ENCODE peak calls at places on chromosomes 1 and 21, in ten cellular contexts. U is neural crest cell, P is left lung, H is IMR-90, L is endothelial cell, Y is fibroblast of the aortic adventitia, S is fibroblast of mammary gland, K is astrocyte, J is Calu3, T is HFF-Myc. G is an unnamed sample.

GRCh38 chr21:38244885-38245869 is 11.6 kb upstream of the KCNJ15 start:
- DNase-seq in U (no peak), P (no peak), H (peak), L (no peak), Y (peak), S (peak), K (peak), J (peak), T (peak), G (no peak)

GRCh38 chr1:208137144-208137682 is 107.0 kb downstream of the PLXNA2 start:
- DNase-seq in U (no peak), P (no peak), H (peak), L (no peak), Y (peak), S (peak), K (peak), J (no peak), T (peak), G (no peak)

GRCh38 chr1:149906561-149906960 is 7.2 kb downstream of the BOLA1 start:
- DNase-seq in U (no peak), P (no peak), H (no peak), L (no peak), Y (no peak), S (no peak), K (no peak), J (no peak), T (no peak), G (no peak)

GRCh38 chr1:235943581-235944114 is 76.9 kb upstream of the LYST start:
- DNase-seq in U (no peak), P (no peak), H (peak), L (no peak), Y (peak), S (peak), K (peak), J (no peak), T (peak), G (no peak)

GRCh38 chr1:48082271-48082925 is 85.2 kb upstream of the TRABD2B start:
- DNase-seq in U (no peak), P (no peak), H (no peak), L (no peak), Y (no peak), S (no peak), K (no peak), J (no peak), T (no peak), G (no peak)

GRCh38 chr1:110196917-110197782 is 13.0 kb upstream of the KCNC4 start:
- DNase-seq in U (peak), P (no peak), H (peak), L (peak), Y (peak), S (peak), K (no peak), J (peak), T (no peak), G (peak)

GRCh38 chr21:22981819-22982218 is 1983.6 kb downstream of the NCAM2 start:
- DNase-seq in U (no peak), P (no peak), H (no peak), L (no peak), Y (no peak), S (no peak), K (no peak), J (no peak), T (no peak), G (no peak)

GRCh38 chr1:53966794-53967193 is 20.6 kb downstream of the LRRC42 start:
- DNase-seq in U (no peak), P (no peak), H (no peak), L (no peak), Y (no peak), S (no peak), K (no peak), J (no peak), T (no peak), G (no peak)

GRCh38 chr1:60160141-60160540 is 86.6 kb upstream of the C1orf87 start:
- DNase-seq in U (no peak), P (no peak), H (no peak), L (no peak), Y (peak), S (no peak), K (peak), J (no peak), T (no peak), G (no peak)

GRCh38 chr1:13700521-13701273 is 709 bp downstream of the PRDM2 start:
- DNase-seq in U (no peak), P (peak), H (peak), L (peak), Y (peak), S (peak), K (peak), J (peak), T (peak), G (peak)

GRCh38 chr1:221159608-221160007 is 280.4 kb downstream of the HLX start:
- DNase-seq in U (no peak), P (no peak), H (no peak), L (no peak), Y (no peak), S (no peak), K (no peak), J (no peak), T (no peak), G (no peak)

GRCh38 chr1:246682231-246682895 is 41.8 kb upstream of the SCCPDH start:
- DNase-seq in U (no peak), P (no peak), H (no peak), L (no peak), Y (no peak), S (peak), K (no peak), J (no peak), T (no peak), G (no peak)

GRCh38 chr1:87521446-87521845 is 192.8 kb downstream of the LMO4 start:
- DNase-seq in U (no peak), P (no peak), H (no peak), L (no peak), Y (no peak), S (no peak), K (no peak), J (no peak), T (no peak), G (no peak)

GRCh38 chr1:84289169-84289785 is 12.2 kb upstream of the SAMD13 start:
- DNase-seq in U (no peak), P (no peak), H (no peak), L (no peak), Y (peak), S (no peak), K (no peak), J (no peak), T (no peak), G (no peak)

GRCh38 chr21:16169102-16169511 is 439.3 kb downstream of the USP25 start:
- DNase-seq in U (no peak), P (no peak), H (peak), L (no peak), Y (peak), S (peak), K (peak), J (no peak), T (no peak), G (no peak)

GRCh38 chr1:54380285-54380882 is 25.8 kb downstream of the SSBP3 start:
- DNase-seq in U (no peak), P (no peak), H (no peak), L (no peak), Y (no peak), S (no peak), K (no peak), J (no peak), T (no peak), G (no peak)

GRCh38 chr1:163528710-163529348 is 207.1 kb downstream of the NUF2 start:
- DNase-seq in U (no peak), P (no peak), H (peak), L (peak), Y (peak), S (peak), K (peak), J (peak), T (no peak), G (peak)

GRCh38 chr1:14165289-14165867 is 433.1 kb upstream of the KAZN start:
- DNase-seq in U (no peak), P (no peak), H (no peak), L (no peak), Y (no peak), S (no peak), K (no peak), J (no peak), T (no peak), G (no peak)

GRCh38 chr1:152227310-152227928 is 3.4 kb upstream of the HRNR start:
- DNase-seq in U (no peak), P (no peak), H (peak), L (no peak), Y (peak), S (peak), K (no peak), J (no peak), T (no peak), G (no peak)

GRCh38 chr21:41667136-41667535 is 99.7 kb downstream of the RIPK4 start:
- DNase-seq in U (no peak), P (no peak), H (no peak), L (no peak), Y (no peak), S (no peak), K (no peak), J (no peak), T (no peak), G (no peak)

GRCh38 chr1:87061742-87062156 is 147.3 kb downstream of the HS2ST1 start:
- DNase-seq in U (no peak), P (no peak), H (peak), L (no peak), Y (peak), S (peak), K (peak), J (no peak), T (peak), G (no peak)

GRCh38 chr1:86714159-86714558 is 9.8 kb downstream of the SH3GLB1 start:
- DNase-seq in U (no peak), P (no peak), H (peak), L (no peak), Y (peak), S (no peak), K (no peak), J (no peak), T (no peak), G (no peak)

GRCh38 chr1:157969693-157970485 is 23.6 kb upstream of the KIRREL1 start:
- DNase-seq in U (peak), P (no peak), H (peak), L (peak), Y (peak), S (peak), K (peak), J (peak), T (peak), G (peak)

GRCh38 chr1:29708381-29708780 is 472.1 kb downstream of the PTPRU start:
- DNase-seq in U (no peak), P (no peak), H (peak), L (no peak), Y (peak), S (peak), K (no peak), J (no peak), T (no peak), G (peak)

GRCh38 chr1:170664828-170665617 is 1.1 kb downstream of the PRRX1 start:
- DNase-seq in U (no peak), P (no peak), H (peak), L (peak), Y (peak), S (peak), K (peak), J (peak), T (no peak), G (peak)

GRCh38 chr1:109275706-109276345 is 7.1 kb downstream of the PSRC1 start:
- DNase-seq in U (no peak), P (no peak), H (peak), L (no peak), Y (peak), S (peak), K (peak), J (no peak), T (no peak), G (no peak)

GRCh38 chr1:12088607-12089006 is 25.5 kb downstream of the TNFRSF8 start:
- DNase-seq in U (no peak), P (no peak), H (no peak), L (no peak), Y (no peak), S (no peak), K (no peak), J (no peak), T (no peak), G (no peak)

GRCh38 chr1:219782311-219782710 is 146.0 kb downstream of the SLC30A10 start:
- DNase-seq in U (no peak), P (no peak), H (no peak), L (no peak), Y (no peak), S (no peak), K (no peak), J (no peak), T (no peak), G (peak)

GRCh38 chr1:203744008-203744972 is 20.7 kb upstream of the LAX1 start:
- DNase-seq in U (no peak), P (peak), H (peak), L (no peak), Y (peak), S (peak), K (peak), J (no peak), T (no peak), G (no peak)

GRCh38 chr1:53315456-53316048 is 12.3 kb downstream of the LRP8 start:
- DNase-seq in U (no peak), P (no peak), H (no peak), L (no peak), Y (no peak), S (no peak), K (no peak), J (no peak), T (no peak), G (no peak)

GRCh38 chr1:58116284-58116683 is 430.2 kb downstream of the OMA1 start:
- DNase-seq in U (no peak), P (no peak), H (no peak), L (no peak), Y (no peak), S (no peak), K (no peak), J (no peak), T (no peak), G (no peak)

DNA sequence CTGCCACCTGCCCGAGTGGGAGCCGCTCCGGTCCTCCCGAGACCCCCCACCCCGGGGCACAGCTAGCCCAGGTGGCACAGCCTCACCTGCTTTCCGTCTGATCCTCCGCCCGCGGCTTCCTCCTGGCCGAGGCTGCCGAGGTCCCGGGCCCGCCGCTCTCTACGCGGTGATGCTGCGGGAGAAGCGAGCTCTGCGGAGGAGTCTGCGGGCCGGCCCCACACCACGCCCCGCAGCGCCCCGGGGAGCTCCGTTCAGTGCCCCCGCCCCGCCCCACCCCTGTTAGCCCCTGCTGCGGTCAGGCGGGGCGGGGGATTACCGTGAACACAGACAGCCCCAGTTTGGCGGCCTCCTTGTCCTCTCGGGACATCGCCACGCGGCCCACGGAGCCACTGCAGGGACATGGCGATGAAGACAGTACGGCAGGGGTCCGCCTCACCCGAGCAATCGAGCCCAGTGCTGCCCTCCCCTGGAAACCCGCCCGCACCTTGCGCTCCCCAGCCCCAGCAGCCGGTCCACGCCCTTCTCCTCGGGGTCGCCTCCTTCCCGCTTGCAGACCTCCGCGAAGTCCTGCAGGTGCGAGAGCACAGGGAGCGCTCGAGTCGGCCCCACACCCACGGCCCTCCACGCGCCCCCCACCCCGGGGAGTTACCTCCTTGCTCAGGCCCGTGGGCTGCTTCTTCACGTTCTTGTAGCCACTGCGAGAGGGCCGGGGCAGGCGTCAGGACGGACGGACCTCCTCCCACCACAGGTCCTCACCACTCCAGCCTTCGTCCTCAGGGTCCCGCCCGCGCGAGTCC is 933 bp downstream of the C1orf35 start:
- DNase-seq in U (peak), P (no peak), H (no peak), L (peak), Y (no peak), S (no peak), K (no peak), J (peak), T (no peak), G (peak)
- TF ChIP-seq CTCF in U (peak), P (no peak), H (peak), L (no peak), Y (peak), S (no peak), K (no peak), J (no peak), T (no peak), G (peak)

GRCh38 chr21:30842990-30843389 is 13.4 kb upstream of the KRTAP7-1 start:
- DNase-seq in U (no peak), P (no peak), H (no peak), L (no peak), Y (no peak), S (no peak), K (no peak), J (no peak), T (no peak), G (no peak)
- TF ChIP-seq CTCF in U (peak), P (no peak), H (no peak), L (peak), Y (no peak), S (no peak), K (no peak), J (no peak), T (no peak), G (no peak)

DNA sequence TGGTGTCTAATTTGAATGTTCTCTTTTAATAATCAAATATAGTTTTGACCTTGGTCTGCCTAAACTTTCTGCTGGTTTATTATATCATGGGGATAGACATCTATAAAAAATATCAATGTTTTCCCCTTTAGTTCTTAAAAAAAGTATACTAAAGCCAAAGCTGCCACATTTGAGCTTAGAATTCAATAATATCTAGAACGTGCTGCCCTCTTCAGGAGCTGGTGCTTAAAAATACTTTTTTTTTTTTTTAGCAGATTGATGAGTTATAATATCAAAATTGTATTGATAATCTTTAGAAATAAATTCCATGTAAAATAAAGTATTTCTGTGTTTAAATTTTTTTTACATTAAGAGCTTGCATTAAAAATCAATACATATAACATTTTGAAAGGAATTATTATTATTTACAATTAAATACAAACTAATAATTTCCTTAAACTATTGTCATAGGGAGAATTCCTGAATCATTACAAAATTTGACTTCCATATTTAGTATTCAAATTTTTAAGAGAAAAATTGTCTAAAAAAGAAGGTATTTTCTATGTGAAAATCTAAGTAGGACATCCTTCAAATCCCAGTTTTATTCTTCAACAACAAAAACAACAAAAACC is 40.1 kb upstream of the ADGRL2 start:
- DNase-seq in U (no peak), P (no peak), H (peak), L (no peak), Y (peak), S (peak), K (peak), J (no peak), T (no peak), G (no peak)
- TF ChIP-seq CTCF in U (peak), P (no peak), H (peak), L (no peak), Y (peak), S (peak), K (peak), J (no peak), T (peak), G (no peak)

GRCh38 chr1:7117599-7118281 is 332.5 kb downstream of the CAMTA1 start:
- DNase-seq in U (peak), P (no peak), H (peak), L (peak), Y (peak), S (peak), K (peak), J (peak), T (peak), G (no peak)
- TF ChIP-seq CTCF in U (peak), P (no peak), H (peak), L (no peak), Y (peak), S (peak), K (peak), J (no peak), T (peak), G (peak)

GRCh38 chr1:189708674-189709073 is 769.0 kb downstream of the BRINP3 start:
- DNase-seq in U (no peak), P (no peak), H (peak), L (peak), Y (peak), S (no peak), K (no peak), J (peak), T (no peak), G (peak)
- TF ChIP-seq CTCF in U (peak), P (no peak), H (no peak), L (no peak), Y (no peak), S (no peak), K (no peak), J (no peak), T (no peak), G (peak)

DNA sequence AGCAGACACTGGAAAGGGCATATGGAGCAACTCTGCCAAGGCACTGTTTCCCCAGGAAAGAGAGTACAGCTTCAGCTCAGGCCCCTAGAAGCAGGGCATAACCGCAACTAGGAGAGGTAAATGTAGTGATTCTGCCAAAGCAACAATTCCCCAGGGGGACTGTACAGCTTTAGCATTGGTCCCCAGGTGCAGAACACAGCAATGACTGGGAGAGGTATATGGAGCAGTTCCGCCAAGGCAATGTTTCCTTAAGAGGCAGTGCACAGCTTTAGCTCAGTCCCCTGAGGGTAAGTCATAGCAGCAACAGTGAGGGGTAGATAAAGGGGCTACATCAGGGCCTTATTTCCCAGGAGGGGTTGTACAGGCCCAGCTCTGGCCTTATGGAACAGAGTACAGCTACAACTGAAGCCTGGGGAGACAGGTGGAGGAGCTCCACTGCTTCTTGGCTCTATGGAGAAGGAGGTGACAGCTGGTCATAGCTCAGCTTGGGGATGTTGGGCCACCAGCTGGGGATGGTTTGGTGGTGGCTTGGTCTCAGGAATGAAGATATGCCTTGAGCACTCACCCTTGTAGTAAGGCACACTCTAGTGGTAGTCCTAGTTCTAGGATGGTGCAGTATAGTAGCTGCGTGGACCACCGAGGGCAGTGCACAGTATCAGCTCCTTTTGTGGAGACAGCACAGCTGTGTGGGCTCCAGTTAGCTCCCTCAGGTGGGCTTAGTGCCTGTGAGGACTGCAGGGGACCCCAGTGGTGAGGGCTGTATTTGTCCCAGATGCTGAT is 582.7 kb downstream of the PTPRC start:
- DNase-seq in U (no peak), P (no peak), H (no peak), L (no peak), Y (no peak), S (no peak), K (no peak), J (no peak), T (no peak), G (no peak)
- TF ChIP-seq CTCF in U (no peak), P (no peak), H (no peak), L (no peak), Y (no peak), S (no peak), K (no peak), J (no peak), T (no peak), G (no peak)

DNA sequence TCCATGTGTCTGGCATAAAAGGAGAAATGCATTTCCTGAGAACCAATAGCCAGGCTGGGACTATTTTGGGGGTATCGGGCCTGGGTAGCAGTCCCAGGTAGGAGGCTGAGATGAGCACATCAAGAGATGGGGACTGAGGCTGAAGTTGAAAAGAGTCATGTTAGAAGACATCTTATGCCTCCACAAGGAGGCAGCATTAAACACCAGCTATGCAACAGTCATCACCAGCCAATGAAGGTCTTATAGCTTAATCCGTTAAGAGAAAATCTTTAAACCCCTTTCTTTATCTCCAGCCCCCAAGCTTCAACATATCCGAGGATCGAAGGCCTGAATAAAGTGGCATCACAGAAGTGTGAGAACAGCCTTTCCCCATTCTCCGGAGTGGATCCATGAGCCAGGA is 640.7 kb upstream of the PTBP2 start:
- DNase-seq in U (no peak), P (no peak), H (peak), L (no peak), Y (peak), S (peak), K (no peak), J (no peak), T (no peak), G (peak)
- TF ChIP-seq CTCF in U (no peak), P (no peak), H (peak), L (no peak), Y (no peak), S (peak), K (no peak), J (no peak), T (peak), G (peak)

GRCh38 chr1:44031051-44031899 is at the start of gene SLC6A9:
- DNase-seq in U (peak), P (peak), H (peak), L (peak), Y (peak), S (peak), K (peak), J (peak), T (peak), G (peak)
- TF ChIP-seq CTCF in U (no peak), P (no peak), H (no peak), L (no peak), Y (no peak), S (no peak), K (no peak), J (no peak), T (no peak), G (no peak)